ENCODE peak calls at places on chromosomes 11 and 22, in five cellular contexts. Q, H, A, P and G are unnamed samples.

GRCh38 chr22:47836957-47837356 is 1074.5 kb downstream of the TBC1D22A start:
- DNase-seq in P (no peak), A (no peak), Q (no peak), H (no peak), G (no peak)

GRCh38 chr22:36022697-36023096 is 5.9 kb downstream of the RBFOX2 start:
- DNase-seq in H (no peak), P (no peak), Q (no peak), A (no peak), G (no peak)

GRCh38 chr11:85665756-85666155 is 827 bp upstream of the CREBZF start:
- DNase-seq in Q (no peak), A (no peak), P (no peak), H (no peak), G (no peak)

GRCh38 chr11:660281-660680 is 23.2 kb downstream of the DRD4 start:
- DNase-seq in A (no peak), P (no peak), Q (no peak), H (no peak), G (no peak)

GRCh38 chr11:90661233-90661632 is 438.4 kb upstream of the CHORDC1 start:
- DNase-seq in H (no peak), Q (no peak), A (no peak), P (no peak), G (no peak)

GRCh38 chr11:115632061-115632460 is 127.8 kb upstream of the CADM1 start:
- DNase-seq in P (no peak), A (no peak), H (no peak), Q (no peak), G (no peak)

GRCh38 chr11:84740050-84740449 is 887.1 kb downstream of the DLG2 start:
- DNase-seq in Q (no peak), H (no peak), P (no peak), A (no peak), G (no peak)

GRCh38 chr11:120068114-120068573 is 69.8 kb downstream of the TRIM29 start:
- DNase-seq in A (no peak), P (peak; percentile 14), Q (no peak), H (no peak), G (no peak)

GRCh38 chr22:44456661-44457412 is 41.2 kb downstream of the RTL6 start:
- DNase-seq in Q (no peak), P (no peak), A (no peak), H (no peak), G (peak; percentile 74)

GRCh38 chr11:87743002-87743401 is 432.2 kb downstream of the RAB38 start:
- DNase-seq in Q (no peak), H (no peak), P (no peak), A (no peak), G (no peak)

GRCh38 chr11:67631427-67631826 is 1.7 kb upstream of the NUDT8 start:
- DNase-seq in A (peak; percentile 51), Q (no peak), H (no peak), P (peak; percentile 76), G (no peak)

GRCh38 chr22:43681724-43682360 is 130.3 kb downstream of the EFCAB6 start:
- DNase-seq in A (no peak), H (no peak), Q (no peak), P (no peak), G (peak; percentile 84)

GRCh38 chr11:70333206-70333605 is 62.7 kb downstream of the PPFIA1 start:
- DNase-seq in Q (no peak), P (no peak), A (no peak), H (no peak), G (no peak)

GRCh38 chr22:19407649-19408606 is 23.6 kb downstream of the HIRA start:
- DNase-seq in H (no peak), P (no peak), A (no peak), Q (no peak), G (no peak)

GRCh38 chr22:46813816-46814597 is 51.6 kb downstream of the TBC1D22A start:
- DNase-seq in H (no peak), A (no peak), Q (no peak), P (no peak), G (no peak)

GRCh38 chr11:103624708-103625623 is 411.5 kb upstream of the DDI1 start:
- DNase-seq in Q (no peak), P (no peak), A (no peak), H (no peak), G (no peak)

GRCh38 chr11:120985718-120986569 is 38.0 kb upstream of the TBCEL start:
- DNase-seq in A (peak; percentile 45), H (no peak), P (no peak), Q (no peak), G (no peak)

GRCh38 chr22:35070451-35071093 is 4.6 kb downstream of the ISX start:
- DNase-seq in H (no peak), A (no peak), P (no peak), Q (no peak), G (no peak)

GRCh38 chr11:86638673-86639072 is 33.7 kb downstream of the ME3 start:
- DNase-seq in Q (no peak), P (no peak), A (no peak), H (no peak), G (peak; percentile 8)

GRCh38 chr22:42330953-42331525 is 60.6 kb upstream of the TCF20 start:
- DNase-seq in H (no peak), Q (no peak), P (no peak), A (no peak), G (no peak)

GRCh38 chr11:7630002-7630401 is 43.3 kb downstream of the CYB5R2 start:
- DNase-seq in H (no peak), P (no peak), Q (no peak), A (no peak), G (no peak)

GRCh38 chr11:92789761-92790160 is 179.7 kb upstream of the MTNR1B start:
- DNase-seq in H (no peak), A (no peak), Q (no peak), P (no peak), G (peak; percentile 34)

GRCh38 chr22:49048591-49048990 is 779.1 kb downstream of the BRD1 start:
- DNase-seq in Q (no peak), A (no peak), H (no peak), P (peak; percentile 34), G (no peak)

GRCh38 chr22:27372364-27372763 is 429.2 kb downstream of the MN1 start:
- DNase-seq in A (no peak), H (no peak), Q (no peak), P (no peak), G (peak; percentile 68)
- TF ChIP-seq POLR2AphosphoS5 in A (no peak), H (no peak), Q (no peak), P (no peak), G (no peak)

DNA sequence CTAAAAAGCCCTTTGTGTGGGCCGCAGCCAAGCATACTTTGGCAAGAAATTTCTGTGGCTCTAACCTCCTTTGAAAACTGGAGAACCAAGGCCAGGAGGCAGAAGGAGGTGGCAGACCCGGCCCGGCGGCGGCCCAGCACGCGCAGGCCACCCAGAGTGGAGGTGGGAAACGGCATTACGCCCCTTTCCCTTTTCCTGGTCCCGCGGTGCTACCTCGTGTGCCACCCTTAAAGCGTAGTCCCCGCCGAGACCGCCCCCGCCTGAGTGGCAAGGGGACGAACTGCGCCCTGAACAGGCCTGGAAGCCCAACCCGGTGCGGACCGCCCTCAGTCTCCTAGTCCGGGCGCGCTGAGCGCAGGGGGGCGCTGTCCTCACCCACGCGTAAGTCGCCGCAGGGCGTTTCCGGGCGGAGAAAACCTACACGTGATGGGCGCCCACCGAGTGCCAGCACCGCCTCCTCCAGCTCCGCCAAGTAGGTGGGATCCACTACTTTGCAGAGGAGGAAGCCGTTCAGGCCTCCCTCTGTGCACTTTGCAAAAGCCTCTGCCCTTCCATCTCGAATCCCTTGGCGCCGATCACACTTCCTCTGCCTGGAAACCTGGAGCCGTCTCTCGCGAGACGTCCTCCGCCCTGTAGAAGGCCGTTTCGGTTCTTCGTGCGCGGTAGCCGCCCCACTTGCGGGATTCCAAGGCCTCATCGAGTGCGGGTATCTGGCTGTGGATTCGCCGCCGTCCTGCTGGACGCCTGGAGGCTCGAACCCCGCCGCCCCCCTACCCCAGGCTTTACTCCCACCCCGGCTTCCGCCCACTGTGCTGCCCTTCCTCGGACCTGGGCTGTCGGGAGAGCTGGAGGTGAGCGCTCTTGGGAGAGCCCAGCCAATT is at the start of gene ACCS:
- DNase-seq in A (peak; percentile 96), P (peak; percentile 98), H (peak; percentile 88), Q (peak; percentile 70), G (peak; percentile 99)
- TF ChIP-seq POLR2AphosphoS5 in A (peak; percentile 79), P (no peak), H (peak; percentile 85), Q (peak; percentile 90), G (peak; percentile 92)

GRCh38 chr11:17673951-17674350 is 45.4 kb upstream of the MYOD1 start:
- DNase-seq in Q (no peak), H (no peak), A (no peak), P (no peak), G (no peak)

GRCh38 chr11:17672469-17672868 is 46.9 kb upstream of the MYOD1 start:
- DNase-seq in A (no peak), P (no peak), Q (no peak), H (no peak), G (no peak)

DNA sequence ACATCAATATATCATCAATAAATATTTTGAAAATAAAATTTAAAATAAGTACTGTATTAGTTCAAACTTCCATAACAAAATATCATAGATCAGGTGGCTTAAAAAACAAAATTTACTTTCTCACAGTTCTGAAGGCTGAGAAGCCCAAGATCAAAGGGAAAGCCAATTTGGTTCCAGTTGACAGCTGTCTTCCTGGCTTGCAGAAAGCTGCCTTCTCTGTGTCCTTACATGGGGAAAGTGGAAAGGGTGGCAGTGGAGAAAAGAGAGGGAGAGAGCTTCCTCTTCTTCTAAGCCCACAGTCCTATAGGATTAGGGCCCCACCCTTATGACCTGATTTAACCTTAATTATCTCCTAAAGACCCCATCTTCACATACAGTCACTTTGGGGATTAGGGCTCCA is 51.2 kb upstream of the MYOD1 start:
- DNase-seq in H (no peak), P (no peak), Q (no peak), A (no peak), G (no peak)
- TF ChIP-seq POLR2AphosphoS5 in H (no peak), P (no peak), Q (no peak), A (no peak), G (no peak)

GRCh38 chr11:44709281-44709562 is 17.5 kb upstream of the TSPAN18 start:
- DNase-seq in A (no peak), H (peak; percentile 29), P (no peak), Q (no peak), G (no peak)
- TF ChIP-seq POLR2AphosphoS5 in A (no peak), H (no peak), P (no peak), Q (no peak), G (no peak)

GRCh38 chr11:65611028-65611757 is 2.8 kb downstream of the MAP3K11 start:
- DNase-seq in H (no peak), A (no peak), P (no peak), Q (no peak), G (no peak)
- TF ChIP-seq POLR2AphosphoS5 in H (no peak), A (no peak), P (no peak), Q (no peak), G (peak; percentile 28)